ENCODE peak calls at places on chromosomes 5 and 9, in ten cellular contexts. K is mesendoderm, C is body of pancreas, O is tibial artery, A is uterus, G is adrenal gland, M is neuronal stem cell, X is heart left ventricle, B is BE2C, T is foreskin keratinocyte. L is an unnamed sample. For H3K27me3 and H3K4me1, the result is how much of the 10 kb centered on the place peaks cover.

GRCh38 chr9:4177970-4178758 is 121.7 kb downstream of the GLIS3 start:
- DNase-seq in G (no peak), T (no peak), A (no peak), K (no peak), B (no peak), O (no peak), M (no peak), C (no peak), X (no peak), L (no peak)

GRCh38 chr5:159341914-159342313 is 11.6 kb upstream of the IL12B start:
- DNase-seq in A (no peak), T (peak), O (peak), X (peak), C (peak), G (peak), B (peak), K (no peak), M (no peak), L (peak)

GRCh38 chr9:2267171-2267740 is 252.1 kb downstream of the SMARCA2 start:
- DNase-seq in K (no peak), A (no peak), O (no peak), G (peak), T (no peak), C (peak), M (no peak), B (no peak), X (peak), L (no peak)

GRCh38 chr5:160188151-160188967 is 40.9 kb upstream of the FABP6 start:
- DNase-seq in M (no peak), A (peak), G (peak), O (peak), K (peak), X (peak), T (peak), C (peak), B (no peak), L (peak)

GRCh38 chr5:176542135-176542595 is 5.0 kb upstream of the RNF44 start:
- DNase-seq in G (no peak), T (no peak), C (no peak), O (no peak), B (no peak), K (no peak), M (no peak), A (no peak), X (no peak), L (peak)

GRCh38 chr9:136403538-136403914 is 3.6 kb upstream of the SNAPC4 start:
- DNase-seq in B (no peak), C (no peak), T (no peak), O (no peak), K (no peak), M (no peak), G (no peak), X (no peak), A (no peak), L (peak)

GRCh38 chr5:137735531-137736284 is at the start of gene KLHL3:
- DNase-seq in M (peak), B (peak), C (peak), T (peak), O (peak), K (peak), A (peak), G (peak), X (peak), L (peak)

GRCh38 chr5:62607615-62608014 is 29.0 kb downstream of the LRRC70 start:
- DNase-seq in B (no peak), G (no peak), M (no peak), T (no peak), C (no peak), A (no peak), O (no peak), K (no peak), X (no peak), L (no peak)

GRCh38 chr5:178630475-178630930 is 3.7 kb upstream of the CLK4 start:
- DNase-seq in K (no peak), X (no peak), A (no peak), T (peak), M (no peak), G (no peak), B (no peak), C (no peak), O (no peak), L (peak)

GRCh38 chr9:3856592-3856991 is 330.8 kb upstream of the RFX3 start:
- DNase-seq in G (no peak), O (no peak), M (no peak), C (no peak), T (no peak), B (no peak), X (no peak), K (no peak), A (no peak), L (no peak)

GRCh38 chr5:6430418-6431028 is 18.1 kb upstream of the UBE2QL1 start:
- DNase-seq in C (no peak), G (no peak), X (peak), T (no peak), A (no peak), K (no peak), M (no peak), O (no peak), B (no peak), L (no peak)

GRCh38 chr5:96651948-96652753 is 10.0 kb upstream of the CAST start:
- DNase-seq in T (no peak), G (no peak), O (no peak), B (peak), M (no peak), K (peak), C (no peak), A (no peak), X (no peak), L (no peak)

GRCh38 chr5:97297063-97297715 is 114.1 kb upstream of the RIOK2 start:
- DNase-seq in X (no peak), M (peak), O (no peak), B (peak), K (peak), T (peak), C (no peak), G (no peak), A (no peak), L (peak)

GRCh38 chr5:126360467-126360866 is 62.7 kb upstream of the GRAMD2B start:
- DNase-seq in A (no peak), G (no peak), C (no peak), O (no peak), M (no peak), B (no peak), X (no peak), T (peak), K (no peak), L (no peak)

GRCh38 chr9:105246656-105247162 is 2.3 kb downstream of the SLC44A1 start:
- DNase-seq in G (no peak), A (no peak), T (no peak), K (no peak), B (no peak), X (no peak), O (no peak), M (no peak), C (no peak), L (no peak)

GRCh38 chr5:108148715-108149139 is 233.2 kb downstream of the FBXL17 start:
- DNase-seq in B (peak), T (peak), K (peak), G (no peak), M (no peak), C (no peak), X (no peak), O (no peak), A (no peak), L (peak)

GRCh38 chr5:120405923-120406322 is 58.2 kb upstream of the PRR16 start:
- DNase-seq in A (no peak), X (no peak), M (no peak), C (no peak), T (peak), G (no peak), K (peak), B (no peak), O (no peak), L (no peak)

GRCh38 chr5:80975065-80975464 is 14.9 kb downstream of the RASGRF2 start:
- DNase-seq in A (no peak), G (no peak), B (no peak), M (no peak), X (no peak), C (no peak), K (no peak), O (no peak), T (no peak), L (no peak)

GRCh38 chr9:96612105-96612965 is 7.3 kb downstream of the CDC14B start:
- DNase-seq in X (peak), G (peak), M (peak), O (peak), A (no peak), C (peak), T (peak), B (peak), K (peak), L (peak)

GRCh38 chr5:16265141-16265540 is 85.5 kb upstream of the MARCHF11 start:
- DNase-seq in G (no peak), A (no peak), T (no peak), O (no peak), M (no peak), B (no peak), C (no peak), K (no peak), X (no peak), L (no peak)

GRCh38 chr5:159507661-159508060 is 177.4 kb upstream of the IL12B start:
- DNase-seq in T (no peak), M (no peak), B (no peak), A (no peak), O (no peak), G (no peak), C (no peak), X (no peak), K (no peak), L (no peak)

GRCh38 chr9:107942870-107943269 is 453.3 kb upstream of the KLF4 start:
- DNase-seq in G (no peak), B (no peak), M (no peak), C (no peak), K (peak), T (no peak), X (no peak), O (no peak), A (no peak), L (no peak)

GRCh38 chr9:129607026-129607397 is 13.9 kb downstream of the C9orf50 start:
- DNase-seq in A (no peak), T (no peak), M (no peak), G (no peak), O (no peak), B (no peak), C (no peak), K (no peak), X (no peak), L (no peak)

GRCh38 chr5:68378204-68378830 is 162.8 kb downstream of the PIK3R1 start:
- DNase-seq in A (no peak), M (no peak), G (no peak), T (no peak), C (no peak), K (no peak), O (no peak), X (no peak), B (no peak), L (peak)

GRCh38 chr9:6147847-6148246 is 67.8 kb upstream of the IL33 start:
- DNase-seq in O (no peak), X (no peak), G (no peak), C (no peak), T (no peak), B (no peak), A (no peak), K (no peak), M (no peak), L (no peak)

GRCh38 chr5:94544031-94544650 is 74.3 kb downstream of the KIAA0825 start:
- DNase-seq in C (no peak), X (no peak), O (no peak), A (no peak), G (no peak), B (no peak), M (no peak), T (peak), K (no peak), L (no peak)

GRCh38 chr5:171750316-171750788 is 35.3 kb upstream of the SMIM23 start:
- DNase-seq in O (peak), K (peak), A (peak), G (peak), C (peak), T (peak), M (no peak), B (peak), X (peak), L (peak)

GRCh38 chr5:19902316-19902934 is 85.6 kb downstream of the CDH18 start:
- DNase-seq in C (peak), A (no peak), M (no peak), O (no peak), T (peak), K (peak), X (no peak), G (no peak), B (no peak), L (no peak)

GRCh38 chr9:134607971-134608370 is 33.6 kb upstream of the COL5A1 start:
- DNase-seq in C (no peak), K (no peak), G (no peak), B (no peak), O (no peak), T (no peak), X (no peak), A (no peak), M (no peak), L (no peak)

GRCh38 chr5:147461915-147462314 is 48.0 kb downstream of the DPYSL3 start:
- DNase-seq in K (no peak), B (no peak), M (no peak), T (no peak), A (no peak), O (no peak), C (no peak), G (no peak), X (no peak), L (no peak)
- H3K27me3 ChIP-seq in K (under half), B (under half), M (under half), T (under half), A (under half), O (under half), C (under half), G (under half), X (under half), L (under half)

GRCh38 chr5:131272365-131273123 is 8.7 kb downstream of the CDC42SE2 start:
- DNase-seq in K (no peak), C (no peak), X (no peak), A (no peak), G (no peak), B (no peak), O (no peak), T (no peak), M (no peak), L (no peak)
- H3K4me1 ChIP-seq in K (under half), C (under half), X (under half), A (under half), G (under half), B (under half), O (under half), T (under half), M (under half), L (under half)

DNA sequence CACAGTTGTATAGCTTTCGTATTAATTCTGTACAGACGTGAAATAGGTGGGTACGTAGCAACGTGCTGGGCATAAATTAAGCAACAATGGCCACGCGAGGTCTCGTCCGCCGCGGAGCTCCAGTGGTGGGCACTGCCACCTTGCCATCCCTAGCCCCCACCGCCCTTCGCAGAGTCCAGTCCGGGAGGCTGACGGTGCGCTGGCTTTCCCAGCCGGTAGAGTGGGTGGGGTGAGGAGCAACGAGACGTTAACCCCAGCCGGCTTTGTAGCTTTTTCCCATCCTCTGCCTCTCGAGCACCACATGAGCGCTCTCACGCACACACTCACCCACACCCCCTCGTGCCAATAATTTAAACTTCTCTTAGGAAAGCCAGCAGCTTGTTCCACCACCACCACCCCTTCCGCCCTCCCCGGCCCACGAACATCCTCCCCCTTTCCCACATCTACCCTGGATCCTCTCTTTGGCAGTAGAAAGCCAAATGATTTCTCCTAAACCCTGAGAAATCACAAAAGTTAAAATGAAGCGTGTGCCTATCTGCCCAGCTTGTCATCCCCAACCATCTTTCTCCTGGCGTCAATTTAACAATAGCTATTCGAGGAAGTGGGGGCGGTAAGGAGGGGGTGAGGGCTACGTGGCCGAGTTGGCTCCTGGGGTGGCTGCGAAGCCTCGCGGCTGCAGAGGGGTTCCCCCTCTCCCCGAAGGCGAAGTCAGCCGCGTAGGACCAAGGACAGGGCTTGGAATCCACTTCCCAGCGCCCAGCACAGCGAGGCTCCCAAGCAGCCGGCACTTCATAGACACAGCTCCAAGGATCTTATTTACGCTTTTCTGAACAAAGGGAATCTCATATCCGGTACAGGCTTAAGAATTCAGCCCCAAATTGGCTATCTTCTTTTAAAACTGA is 1.5 kb downstream of the ELAVL2 start:
- DNase-seq in T (peak), C (no peak), O (no peak), G (peak), M (no peak), A (no peak), K (peak), X (no peak), B (no peak), L (no peak)
- H3K27me3 ChIP-seq in T (under half), C (under half), O (under half), G (under half), M (under half), A (under half), K (under half), X (half or more), B (under half), L (under half)

GRCh38 chr9:137672907-137673791 is 54.3 kb downstream of the EHMT1 start:
- DNase-seq in K (peak), T (peak), M (no peak), O (peak), C (peak), G (peak), B (peak), A (peak), X (peak), L (peak)
- H3K4me1 ChIP-seq in K (under half), T (under half), M (under half), O (under half), C (under half), G (under half), B (under half), A (under half), X (under half), L (under half)